ENCODE peak calls at places on chromosomes 11 and 22, in nine cellular contexts. X, A, G, U, R, H, Y, T and I are unnamed samples.

GRCh38 chr11:17388609-17389204 is at the start of gene KCNJ11:
- DNase-seq in T (peak), H (no peak), U (no peak), G (no peak), R (peak), Y (peak), A (no peak), X (no peak), I (no peak)

GRCh38 chr22:27726726-27727449 is 74.7 kb downstream of the MN1 start:
- DNase-seq in A (no peak), R (no peak), G (peak), U (no peak), Y (no peak), T (no peak), H (peak), X (no peak), I (peak)

GRCh38 chr22:23216331-23217170 is 36.2 kb downstream of the BCR start:
- DNase-seq in Y (no peak), R (no peak), T (peak), U (peak), X (no peak), G (no peak), H (peak), A (peak), I (no peak)

GRCh38 chr11:73306069-73306468 is 2.0 kb upstream of the ARHGEF17 start:
- DNase-seq in G (no peak), T (no peak), H (no peak), R (no peak), U (no peak), X (no peak), A (no peak), Y (no peak), I (no peak)

GRCh38 chr11:117713676-117714075 is 83.3 kb downstream of the DSCAML1 start:
- DNase-seq in R (no peak), U (no peak), Y (peak), T (no peak), G (no peak), X (no peak), H (no peak), A (no peak), I (peak)

GRCh38 chr11:95076416-95076815 is 9.7 kb downstream of the SRSF8 start:
- DNase-seq in X (no peak), Y (no peak), H (peak), A (no peak), U (no peak), R (no peak), T (peak), G (peak), I (no peak)

GRCh38 chr11:108895579-108896480 is 231.0 kb downstream of the DDX10 start:
- DNase-seq in T (peak), A (no peak), X (no peak), U (no peak), G (peak), H (peak), R (no peak), Y (no peak), I (no peak)

GRCh38 chr22:27989758-27990450 is 70.8 kb upstream of the PITPNB start:
- DNase-seq in T (no peak), Y (no peak), G (no peak), H (no peak), X (no peak), A (no peak), R (no peak), U (no peak), I (no peak)

GRCh38 chr11:96052921-96053631 is 129.2 kb upstream of the MTMR2 start:
- DNase-seq in X (no peak), H (no peak), Y (no peak), U (no peak), A (no peak), G (peak), T (peak), R (no peak), I (no peak)